ENCODE peak calls at places on chromosomes 7 and 10, in eight cellular contexts. B, M, T, J, R, D, C and K are unnamed samples.

GRCh38 chr7:152504367-152504766 is 68.6 kb upstream of the KMT2C start:
- DNase-seq in B (no peak), M (no peak), T (no peak), J (no peak), R (no peak), D (no peak), C (no peak), K (no peak)

GRCh38 chr10:93469454-93469853 is 12.7 kb downstream of the MYOF start:
- DNase-seq in B (no peak), M (no peak), T (no peak), J (no peak), R (no peak), D (peak; percentile 67), C (no peak), K (no peak)

GRCh38 chr10:110762109-110762848 is 109.4 kb upstream of the PDCD4 start:
- DNase-seq in B (no peak), M (no peak), T (no peak), J (no peak), R (no peak), D (no peak), C (no peak), K (no peak)

GRCh38 chr7:148867571-148868377 is 16.3 kb downstream of the EZH2 start:
- DNase-seq in B (no peak), M (no peak), T (no peak), J (no peak), R (no peak), D (no peak), C (no peak), K (no peak)

GRCh38 chr7:105885386-105886111 is 9.2 kb upstream of the ATXN7L1 start:
- DNase-seq in B (peak; percentile 62), M (peak; percentile 22), T (no peak), J (peak; percentile 73), R (no peak), D (no peak), C (no peak), K (peak; percentile 50)

GRCh38 chr10:67843284-67843683 is 5.3 kb upstream of the DNAJC12 start:
- DNase-seq in B (no peak), M (no peak), T (no peak), J (no peak), R (no peak), D (no peak), C (no peak), K (no peak)

GRCh38 chr7:119842786-119843185 is 430.2 kb upstream of the KCND2 start:
- DNase-seq in B (no peak), M (no peak), T (no peak), J (no peak), R (no peak), D (no peak), C (no peak), K (no peak)

GRCh38 chr10:77386833-77387232 is 250.8 kb downstream of the KCNMA1 start:
- DNase-seq in B (no peak), M (no peak), T (no peak), J (no peak), R (peak; percentile 90), D (no peak), C (no peak), K (no peak)

GRCh38 chr10:68348265-68348741 is 15.6 kb upstream of the PBLD start:
- DNase-seq in B (peak; percentile 48), M (no peak), T (peak; percentile 65), J (peak; percentile 69), R (peak; percentile 65), D (no peak), C (peak; percentile 28), K (peak; percentile 48)

GRCh38 chr10:29798876-29799690 is 164.3 kb upstream of the SVIL start:
- DNase-seq in B (no peak), M (no peak), T (no peak), J (no peak), R (no peak), D (no peak), C (no peak), K (no peak)

GRCh38 chr10:58384095-58384494 is 1.1 kb upstream of the TFAM start:
- DNase-seq in B (no peak), M (no peak), T (no peak), J (no peak), R (no peak), D (no peak), C (no peak), K (no peak)

GRCh38 chr10:70348228-70348850 is 34.1 kb downstream of the LRRC20 start:
- DNase-seq in B (peak; percentile 64), M (peak; percentile 40), T (peak; percentile 56), J (peak; percentile 63), R (no peak), D (no peak), C (no peak), K (peak; percentile 48)

GRCh38 chr7:94028768-94029167 is 24.6 kb upstream of the BET1 start:
- DNase-seq in B (no peak), M (no peak), T (no peak), J (no peak), R (peak; percentile 83), D (no peak), C (no peak), K (no peak)

GRCh38 chr7:43856996-43857395 is 12.3 kb downstream of the MRPS24 start:
- DNase-seq in B (no peak), M (no peak), T (no peak), J (no peak), R (peak; percentile 58), D (no peak), C (no peak), K (no peak)

GRCh38 chr7:50264908-50265307 is 39.6 kb upstream of the IKZF1 start:
- DNase-seq in B (no peak), M (no peak), T (no peak), J (no peak), R (no peak), D (no peak), C (no peak), K (no peak)

GRCh38 chr7:50266893-50267386 is 37.6 kb upstream of the IKZF1 start:
- DNase-seq in B (no peak), M (peak; percentile 29), T (no peak), J (no peak), R (no peak), D (peak; percentile 67), C (no peak), K (peak; percentile 16)

GRCh38 chr7:50262916-50263690 is 41.4 kb upstream of the IKZF1 start:
- DNase-seq in B (no peak), M (no peak), T (no peak), J (no peak), R (no peak), D (no peak), C (no peak), K (no peak)

GRCh38 chr7:50265968-50266694 is 38.4 kb upstream of the IKZF1 start:
- DNase-seq in B (no peak), M (no peak), T (no peak), J (no peak), R (no peak), D (no peak), C (no peak), K (no peak)

DNA sequence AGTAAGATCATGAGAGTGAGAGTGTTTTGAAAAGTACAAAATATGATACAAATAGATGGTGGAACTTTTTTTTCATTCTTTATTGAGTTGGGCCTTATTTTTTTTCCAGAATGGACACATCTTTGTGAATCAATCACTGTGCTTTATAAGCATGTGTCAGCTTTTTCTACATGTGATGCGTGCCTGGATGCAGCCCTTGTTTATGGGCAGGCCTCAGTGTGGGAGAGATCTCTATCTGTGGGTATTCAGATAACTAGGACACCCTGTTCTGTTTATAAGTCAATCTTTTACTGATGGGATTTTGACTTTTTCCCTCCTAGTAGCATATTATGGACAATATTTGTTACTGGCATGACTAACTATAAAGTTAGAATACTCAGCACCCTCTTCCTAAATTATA is 42.9 kb upstream of the IKZF1 start:
- DNase-seq in B (no peak), M (no peak), T (no peak), J (no peak), R (no peak), D (no peak), C (no peak), K (no peak)
- H3K4me1 ChIP-seq in B (no peaks in the 10 kb centered on the region), M (no peaks in the 10 kb centered on the region), T (no peaks in the 10 kb centered on the region), J (no peaks in the 10 kb centered on the region), R (no peaks in the 10 kb centered on the region), D (no peaks in the 10 kb centered on the region), C (no peaks in the 10 kb centered on the region), K (no peaks in the 10 kb centered on the region)

DNA sequence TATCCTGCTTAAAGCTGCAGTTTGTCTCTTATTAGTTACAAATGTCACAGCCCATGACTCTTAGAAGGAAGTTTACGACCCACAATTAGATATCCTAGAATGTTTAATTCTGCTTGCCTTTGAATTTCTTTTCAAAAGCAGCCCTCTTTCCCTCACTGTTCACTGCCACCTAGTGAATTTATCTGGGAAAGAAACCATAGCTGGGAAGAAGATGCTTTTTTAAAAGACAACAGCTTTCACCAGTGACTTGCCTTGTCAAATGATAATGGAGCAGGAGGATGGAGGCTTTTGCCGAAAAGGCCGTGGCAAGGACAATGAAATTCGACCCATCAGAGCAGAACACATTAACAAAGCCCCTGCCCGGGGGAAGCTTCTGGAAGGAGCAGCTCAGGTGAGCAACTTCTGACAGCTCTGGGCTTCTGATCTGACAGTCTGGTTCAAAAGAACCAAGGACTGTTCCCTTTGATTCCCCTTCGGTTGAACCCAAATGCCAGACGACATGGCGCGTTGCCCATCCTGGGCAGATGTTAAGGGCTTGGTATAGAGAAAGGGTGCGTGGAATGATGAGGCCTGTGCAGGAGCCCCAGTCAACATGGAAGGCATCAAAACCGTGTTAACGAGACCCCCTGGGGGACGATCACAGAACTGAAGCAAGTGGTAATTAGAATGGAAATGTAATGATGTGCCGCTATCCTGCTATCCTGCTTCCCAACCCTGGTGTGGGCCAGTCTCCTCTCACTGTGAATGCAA is 236.8 kb downstream of the FRMD4A start:
- DNase-seq in B (no peak), M (no peak), T (peak; percentile 68), J (no peak), R (peak; percentile 66), D (no peak), C (no peak), K (no peak)
- TF ChIP-seq CTCF in B (no peak), M (peak; percentile 57), T (peak; percentile 42), J (peak; percentile 39), R (peak; percentile 86), D (peak; percentile 62), C (peak; percentile 27), K (peak; percentile 38)

GRCh38 chr7:35716038-35716803 is 21.3 kb upstream of the HERPUD2 start:
- DNase-seq in B (no peak), M (no peak), T (no peak), J (peak; percentile 60), R (peak; percentile 54), D (no peak), C (no peak), K (peak; percentile 47)
- H3K4me3 ChIP-seq in B (peak overlapping the region; percentile 12), M (peak overlapping the region; percentile 41), T (no peak overlapping the region), J (no peak overlapping the region), R (no peak overlapping the region), D (peak overlapping the region; percentile 37), C (no peak overlapping the region), K (no peak overlapping the region)

GRCh38 chr10:490256-490655 is 199.2 kb downstream of the DIP2C start:
- DNase-seq in B (no peak), M (peak; percentile 64), T (no peak), J (no peak), R (peak; percentile 27), D (no peak), C (no peak), K (peak; percentile 38)

GRCh38 chr10:489335-489734 is 200.1 kb downstream of the DIP2C start:
- DNase-seq in B (no peak), M (no peak), T (no peak), J (peak; percentile 77), R (no peak), D (no peak), C (no peak), K (no peak)

GRCh38 chr10:490891-491571 is 198.4 kb downstream of the DIP2C start:
- DNase-seq in B (no peak), M (peak; percentile 67), T (no peak), J (peak; percentile 72), R (peak; percentile 60), D (peak; percentile 76), C (no peak), K (no peak)

GRCh38 chr10:488081-488932 is 201.2 kb downstream of the DIP2C start:
- DNase-seq in B (no peak), M (no peak), T (no peak), J (peak; percentile 44), R (no peak), D (no peak), C (no peak), K (no peak)

GRCh38 chr10:488933-489215 is 200.6 kb downstream of the DIP2C start:
- DNase-seq in B (no peak), M (no peak), T (no peak), J (peak; percentile 51), R (no peak), D (no peak), C (no peak), K (no peak)
- H3K4me1 ChIP-seq in B (no peaks in the 10 kb centered on the region), M (peaks cover 25% of the 10 kb centered on the region), T (peaks cover 52% of the 10 kb centered on the region), J (peaks cover 15% of the 10 kb centered on the region), R (peaks cover 17% of the 10 kb centered on the region), D (peaks cover 29% of the 10 kb centered on the region), C (no peaks in the 10 kb centered on the region), K (peaks cover 10% of the 10 kb centered on the region)